ENCODE peak calls at places on chromosome 22, in seven cellular contexts. Z is H9, X is colonic mucosa, Q is gastrocnemius medialis, G is prostate gland, O is upper lobe of right lung, J is neuronal stem cell. S is an unnamed sample.

GRCh38 chr22:43851979-43852307 is 10.4 kb downstream of the SULT4A1 start:
- DNase-seq in Z (no peak), X (no peak), Q (no peak), G (no peak), O (no peak), J (no peak), S (no peak)

GRCh38 chr22:46040471-46041465 is 63.8 kb upstream of the WNT7B start:
- DNase-seq in Z (no peak), X (no peak), Q (no peak), G (no peak), O (peak; percentile 47), J (no peak), S (peak; percentile 68)

GRCh38 chr22:33492210-33492651 is 428.0 kb downstream of the LARGE1 start:
- DNase-seq in Z (no peak), X (no peak), Q (no peak), G (no peak), O (no peak), J (no peak), S (no peak)

GRCh38 chr22:20946080-20946986 is 20.7 kb upstream of the AIFM3 start:
- DNase-seq in Z (no peak), X (no peak), Q (no peak), G (no peak), O (no peak), J (no peak), S (no peak)

GRCh38 chr22:27754247-27754887 is 47.2 kb downstream of the MN1 start:
- DNase-seq in Z (no peak), X (no peak), Q (no peak), G (peak; percentile 72), O (no peak), J (no peak), S (no peak)

GRCh38 chr22:45638834-45639746 is 32.5 kb upstream of the ATXN10 start:
- DNase-seq in Z (no peak), X (peak; percentile 63), Q (no peak), G (no peak), O (peak; percentile 84), J (no peak), S (peak; percentile 23)

GRCh38 chr22:46736705-46737104 is 1.3 kb downstream of the CERK start:
- DNase-seq in Z (no peak), X (peak; percentile 69), Q (no peak), G (no peak), O (no peak), J (no peak), S (no peak)

GRCh38 chr22:29205260-29205597 is 467 bp upstream of the EMID1 start:
- DNase-seq in Z (no peak), X (no peak), Q (no peak), G (no peak), O (no peak), J (no peak), S (peak; percentile 49)

GRCh38 chr22:26894362-26894761 is 237.0 kb downstream of the MIAT start:
- DNase-seq in Z (no peak), X (no peak), Q (no peak), G (no peak), O (no peak), J (no peak), S (no peak)

GRCh38 chr22:45935573-45935972 is 41.4 kb downstream of the WNT7B start:
- DNase-seq in Z (no peak), X (no peak), Q (no peak), G (no peak), O (no peak), J (no peak), S (no peak)

GRCh38 chr22:19550382-19550781 is 26.2 kb upstream of the CLDN5 start:
- DNase-seq in Z (no peak), X (no peak), Q (no peak), G (no peak), O (no peak), J (no peak), S (no peak)

GRCh38 chr22:25548866-25549464 is 15.5 kb upstream of the GRK3 start:
- DNase-seq in Z (no peak), X (no peak), Q (no peak), G (no peak), O (no peak), J (no peak), S (no peak)

GRCh38 chr22:32590556-32590955 is 115.9 kb downstream of the FBXO7 start:
- DNase-seq in Z (no peak), X (no peak), Q (no peak), G (no peak), O (no peak), J (no peak), S (no peak)

GRCh38 chr22:29195118-29195963 is 10.4 kb upstream of the EMID1 start:
- DNase-seq in Z (no peak), X (no peak), Q (no peak), G (no peak), O (peak; percentile 37), J (no peak), S (no peak)

GRCh38 chr22:44937216-44937615 is 72.6 kb downstream of the PHF21B start:
- DNase-seq in Z (no peak), X (no peak), Q (no peak), G (no peak), O (no peak), J (no peak), S (no peak)

DNA sequence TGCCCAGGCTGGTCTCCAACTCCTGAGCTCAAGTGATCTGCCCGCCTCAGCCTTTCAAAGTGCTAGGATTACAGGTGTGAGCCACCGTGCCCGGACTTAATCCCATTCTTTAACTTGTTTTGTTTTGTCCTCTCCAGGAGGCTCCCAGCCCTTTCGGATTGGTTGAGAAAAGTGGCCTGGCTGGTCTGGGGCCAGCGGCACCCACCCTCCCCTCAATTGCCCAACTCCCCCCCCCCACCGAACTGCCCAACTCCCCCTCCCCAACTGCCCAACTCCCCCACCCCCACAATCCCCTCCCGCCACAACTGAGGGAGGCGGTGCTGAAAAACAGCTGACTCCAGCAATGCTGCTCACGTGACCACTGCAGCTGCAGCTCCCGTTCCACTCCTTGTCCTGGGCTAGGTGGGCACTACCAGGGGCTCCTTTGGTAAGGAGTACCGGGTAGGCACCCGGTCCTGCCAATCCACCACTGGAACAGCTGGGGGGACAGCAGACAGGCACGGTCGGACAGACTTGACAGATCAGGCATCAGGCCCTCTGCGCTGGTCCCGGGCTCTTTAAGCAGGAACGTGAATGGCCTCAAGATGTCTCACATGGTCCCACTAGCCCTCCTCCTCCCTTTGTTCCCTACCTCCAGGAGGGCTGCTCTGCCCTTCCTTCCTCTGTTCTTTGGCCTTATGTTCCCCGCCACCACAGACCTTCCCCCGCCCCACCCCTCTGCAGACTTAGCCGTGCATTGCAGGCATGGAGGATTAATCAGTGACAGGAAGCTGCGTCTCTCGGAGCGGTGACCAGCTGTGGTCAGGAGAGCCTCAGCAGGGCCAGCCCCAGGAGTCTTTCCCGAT is at the start of gene TCN2:
- DNase-seq in Z (peak; percentile 97), X (peak; percentile 82), Q (peak; percentile 63), G (peak; percentile 79), O (peak; percentile 84), J (peak; percentile 93), S (peak; percentile 78)
- H3K4me1 ChIP-seq in Z (peaks cover 6% of the 10 kb centered on the region), X (peaks cover 26% of the 10 kb centered on the region), Q (peaks cover 31% of the 10 kb centered on the region), G (no peaks in the 10 kb centered on the region), O (peaks cover 37% of the 10 kb centered on the region), J (peaks cover 30% of the 10 kb centered on the region), S (peaks cover 25% of the 10 kb centered on the region)

GRCh38 chr22:38314992-38315800 is 2.0 kb downstream of the CSNK1E start:
- DNase-seq in Z (no peak), X (no peak), Q (no peak), G (peak; percentile 29), O (no peak), J (no peak), S (no peak)
- H3K4me1 ChIP-seq in Z (peaks cover 10% of the 10 kb centered on the region), X (peaks cover 5% of the 10 kb centered on the region), Q (peaks cover 67% of the 10 kb centered on the region), G (peaks cover 27% of the 10 kb centered on the region), O (peaks cover 47% of the 10 kb centered on the region), J (peaks cover 37% of the 10 kb centered on the region), S (peaks cover 51% of the 10 kb centered on the region)

GRCh38 chr22:50447576-50448551 is 27.0 kb downstream of the SBF1 start:
- DNase-seq in Z (no peak), X (no peak), Q (no peak), G (no peak), O (no peak), J (no peak), S (no peak)

GRCh38 chr22:50445071-50445879 is 29.6 kb downstream of the SBF1 start:
- DNase-seq in Z (no peak), X (no peak), Q (no peak), G (no peak), O (no peak), J (no peak), S (no peak)

GRCh38 chr22:50444663-50445062 is 30.2 kb downstream of the SBF1 start:
- DNase-seq in Z (no peak), X (peak; percentile 47), Q (no peak), G (no peak), O (no peak), J (no peak), S (peak; percentile 49)

GRCh38 chr22:50446708-50447575 is 27.9 kb downstream of the SBF1 start:
- DNase-seq in Z (no peak), X (no peak), Q (no peak), G (no peak), O (no peak), J (no peak), S (no peak)

GRCh38 chr22:50445880-50446707 is 28.7 kb downstream of the SBF1 start:
- DNase-seq in Z (no peak), X (no peak), Q (no peak), G (no peak), O (no peak), J (no peak), S (no peak)
- H3K4me1 ChIP-seq in Z (no peaks in the 10 kb centered on the region), X (no peaks in the 10 kb centered on the region), Q (no peaks in the 10 kb centered on the region), G (peaks cover 2% of the 10 kb centered on the region), O (peaks cover 18% of the 10 kb centered on the region), J (peaks cover 4% of the 10 kb centered on the region), S (no peaks in the 10 kb centered on the region)

GRCh38 chr22:31583861-31584485 is 78.0 kb downstream of the PISD start:
- DNase-seq in Z (no peak), X (no peak), Q (no peak), G (no peak), O (no peak), J (no peak), S (no peak)

GRCh38 chr22:31588970-31589675 is 72.9 kb downstream of the PISD start:
- DNase-seq in Z (no peak), X (peak; percentile 32), Q (no peak), G (no peak), O (no peak), J (no peak), S (no peak)

GRCh38 chr22:31584804-31585160 is 77.2 kb downstream of the PISD start:
- DNase-seq in Z (no peak), X (no peak), Q (no peak), G (no peak), O (no peak), J (no peak), S (no peak)

GRCh38 chr22:31586137-31586920 is 75.7 kb downstream of the PISD start:
- DNase-seq in Z (no peak), X (no peak), Q (peak; percentile 4), G (no peak), O (no peak), J (no peak), S (no peak)

DNA sequence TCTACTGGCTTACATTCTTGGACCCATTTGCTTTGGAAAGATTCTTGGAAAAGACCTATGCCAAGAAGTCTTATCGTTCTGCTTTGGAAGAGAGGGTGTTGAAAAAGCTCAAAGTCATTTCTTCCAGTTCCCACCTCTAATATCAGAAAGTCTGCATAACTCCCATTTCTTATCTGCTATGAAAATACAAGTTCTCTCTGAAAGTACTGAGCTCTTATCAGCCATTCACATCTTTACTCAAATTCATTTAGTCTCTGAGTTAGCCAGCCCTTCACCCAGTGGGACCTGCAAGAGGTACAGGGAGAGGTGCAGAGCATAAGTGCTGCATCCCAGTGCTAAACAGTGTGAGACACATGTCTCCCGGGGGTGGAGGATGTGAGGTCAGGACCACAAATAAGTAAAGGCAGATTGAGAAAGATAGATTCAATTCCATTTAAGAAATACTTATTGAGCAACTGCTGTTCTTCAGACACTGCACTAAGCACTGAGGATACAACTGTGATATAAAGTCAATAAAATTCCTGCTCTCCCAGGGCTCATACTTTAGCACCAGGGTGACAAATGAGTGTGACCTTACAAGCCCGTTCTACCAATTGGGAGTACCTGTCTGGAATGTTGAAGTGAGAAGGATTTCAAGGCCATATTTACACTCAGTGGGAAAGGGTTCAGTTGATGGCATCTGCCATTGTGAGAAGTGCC is 76.7 kb downstream of the PISD start:
- DNase-seq in Z (no peak), X (no peak), Q (no peak), G (no peak), O (no peak), J (no peak), S (no peak)
- H3K4me1 ChIP-seq in Z (no peaks in the 10 kb centered on the region), X (no peaks in the 10 kb centered on the region), Q (no peaks in the 10 kb centered on the region), G (no peaks in the 10 kb centered on the region), O (peaks cover 22% of the 10 kb centered on the region), J (no peaks in the 10 kb centered on the region), S (peaks cover 14% of the 10 kb centered on the region)

S was measured in body of pancreas.